ENCODE peak calls at places on chromosomes 13 and 19, in ten cellular contexts. N, C, J, Q, S, V, I, P, H and A are unnamed samples. For H3K27me3, the result is how much of the 10 kb centered on the place peaks cover.

GRCh38 chr13:29105779-29106178 is 285.6 kb downstream of the MTUS2 start:
- DNase-seq in N (no peak), C (no peak), J (no peak), Q (no peak), S (no peak), V (no peak), I (no peak), P (no peak), H (no peak), A (no peak)

GRCh38 chr13:104949840-104950805 is 1585.3 kb downstream of the EFNB2 start:
- DNase-seq in N (no peak), C (no peak), J (no peak), Q (no peak), S (no peak), V (peak), I (peak), P (no peak), H (no peak), A (no peak)

GRCh38 chr19:4014541-4015491 is 7.3 kb downstream of the PIAS4 start:
- DNase-seq in N (no peak), C (peak), J (peak), Q (peak), S (no peak), V (no peak), I (no peak), P (no peak), H (peak), A (no peak)

GRCh38 chr13:43573361-43573740 is 213.4 kb downstream of the ENOX1 start:
- DNase-seq in N (no peak), C (no peak), J (no peak), Q (no peak), S (no peak), V (peak), I (no peak), P (no peak), H (no peak), A (no peak)

GRCh38 chr19:5288347-5288739 is 52.3 kb downstream of the PTPRS start:
- DNase-seq in N (no peak), C (peak), J (no peak), Q (no peak), S (no peak), V (no peak), I (peak), P (no peak), H (peak), A (no peak)

GRCh38 chr19:33397536-33398360 is 24.2 kb downstream of the CEBPG start:
- DNase-seq in N (peak), C (no peak), J (peak), Q (no peak), S (peak), V (no peak), I (no peak), P (no peak), H (no peak), A (no peak)

GRCh38 chr19:3118232-3119070 is 17.4 kb upstream of the GNA15 start:
- DNase-seq in N (no peak), C (no peak), J (peak), Q (no peak), S (no peak), V (no peak), I (no peak), P (no peak), H (no peak), A (no peak)

GRCh38 chr19:50739132-50739746 is 16.1 kb downstream of the CLEC11A start:
- DNase-seq in N (no peak), C (no peak), J (no peak), Q (no peak), S (no peak), V (no peak), I (no peak), P (no peak), H (no peak), A (no peak)

GRCh38 chr19:56690668-56691067 is 19.1 kb upstream of the ZNF835 start:
- DNase-seq in N (no peak), C (no peak), J (no peak), Q (no peak), S (no peak), V (no peak), I (no peak), P (no peak), H (no peak), A (no peak)

GRCh38 chr19:34962945-34963530 is 991 bp downstream of the ZNF792 start:
- DNase-seq in N (no peak), C (peak), J (no peak), Q (peak), S (no peak), V (no peak), I (no peak), P (no peak), H (no peak), A (no peak)

GRCh38 chr19:13037718-13038117 is 42.4 kb downstream of the NFIX start:
- DNase-seq in N (no peak), C (no peak), J (no peak), Q (no peak), S (no peak), V (no peak), I (no peak), P (no peak), H (no peak), A (no peak)

GRCh38 chr13:45393941-45394570 is 24.1 kb downstream of the SLC25A30 start:
- DNase-seq in N (no peak), C (no peak), J (no peak), Q (no peak), S (no peak), V (peak), I (peak), P (peak), H (peak), A (no peak)

GRCh38 chr19:11023016-11023415 is 62.2 kb downstream of the SMARCA4 start:
- DNase-seq in N (no peak), C (no peak), J (no peak), Q (no peak), S (no peak), V (no peak), I (no peak), P (no peak), H (no peak), A (no peak)

GRCh38 chr13:111033172-111034133 is 81.7 kb upstream of the ARHGEF7 start:
- DNase-seq in N (no peak), C (no peak), J (no peak), Q (no peak), S (no peak), V (no peak), I (no peak), P (no peak), H (no peak), A (no peak)

GRCh38 chr19:5795382-5795919 is 4.5 kb upstream of the DUS3L start:
- DNase-seq in N (no peak), C (no peak), J (no peak), Q (no peak), S (no peak), V (no peak), I (no peak), P (no peak), H (no peak), A (no peak)

GRCh38 chr13:49454388-49455015 is 10.4 kb downstream of the SETDB2 start:
- DNase-seq in N (no peak), C (no peak), J (no peak), Q (no peak), S (no peak), V (no peak), I (peak), P (peak), H (no peak), A (peak)

GRCh38 chr19:30522359-30522758 is 150.2 kb downstream of the ZNF536 start:
- DNase-seq in N (no peak), C (no peak), J (no peak), Q (no peak), S (no peak), V (no peak), I (no peak), P (no peak), H (no peak), A (no peak)

GRCh38 chr13:97627566-97627965 is 193.6 kb downstream of the RAP2A start:
- DNase-seq in N (peak), C (peak), J (no peak), Q (peak), S (peak), V (peak), I (peak), P (no peak), H (no peak), A (no peak)

GRCh38 chr13:50130686-50131051 is 115.4 kb downstream of the KCNRG start:
- DNase-seq in N (no peak), C (no peak), J (peak), Q (peak), S (peak), V (peak), I (peak), P (peak), H (no peak), A (peak)

GRCh38 chr13:98879127-98879520 is 98.7 kb downstream of the DOCK9 start:
- DNase-seq in N (no peak), C (no peak), J (no peak), Q (no peak), S (no peak), V (no peak), I (no peak), P (no peak), H (no peak), A (no peak)

GRCh38 chr13:23087884-23088283 is 92.9 kb upstream of the SGCG start:
- DNase-seq in N (no peak), C (no peak), J (no peak), Q (peak), S (no peak), V (peak), I (peak), P (no peak), H (no peak), A (no peak)

GRCh38 chr19:1490020-1490310 is 185 bp downstream of the PCSK4 start:
- DNase-seq in N (no peak), C (no peak), J (no peak), Q (no peak), S (no peak), V (no peak), I (no peak), P (no peak), H (no peak), A (no peak)

GRCh38 chr19:38990949-38991697 is 15.6 kb upstream of the FBXO17 start:
- DNase-seq in N (no peak), C (no peak), J (no peak), Q (no peak), S (no peak), V (peak), I (no peak), P (no peak), H (no peak), A (no peak)

GRCh38 chr19:44515907-44516306 is 13.6 kb downstream of the CEACAM20 start:
- DNase-seq in N (no peak), C (no peak), J (no peak), Q (no peak), S (no peak), V (no peak), I (no peak), P (no peak), H (no peak), A (no peak)

GRCh38 chr19:44509478-44509877 is 9.2 kb upstream of the ZNF180 start:
- DNase-seq in N (no peak), C (no peak), J (no peak), Q (no peak), S (no peak), V (no peak), I (no peak), P (no peak), H (no peak), A (no peak)

GRCh38 chr19:44515031-44515430 is 14.4 kb downstream of the CEACAM20 start:
- DNase-seq in N (no peak), C (no peak), J (no peak), Q (no peak), S (no peak), V (no peak), I (no peak), P (no peak), H (no peak), A (no peak)

GRCh38 chr19:44517146-44517545 is 12.3 kb downstream of the CEACAM20 start:
- DNase-seq in N (no peak), C (no peak), J (no peak), Q (no peak), S (no peak), V (no peak), I (no peak), P (no peak), H (no peak), A (no peak)

GRCh38 chr19:44512326-44513298 is 12.3 kb upstream of the ZNF180 start:
- DNase-seq in N (no peak), C (no peak), J (no peak), Q (peak), S (no peak), V (peak), I (peak), P (no peak), H (no peak), A (no peak)
- TF ChIP-seq CTCF in N (peak), C (peak), J (peak), Q (no peak), S (no peak), V (peak), I (peak), P (peak), H (no peak), A (peak)

GRCh38 chr19:45933759-45934158 is 19.2 kb upstream of the NANOS2 start:
- DNase-seq in N (no peak), C (no peak), J (no peak), Q (no peak), S (no peak), V (no peak), I (no peak), P (no peak), H (no peak), A (no peak)
- H3K27me3 ChIP-seq in N (under half), C (under half), J (under half), Q (under half), S (under half), V (under half), I (under half), P (half or more), H (under half), A (under half)

GRCh38 chr19:17236831-17237543 is 8.7 kb downstream of the NR2F6 start:
- DNase-seq in N (no peak), C (no peak), J (no peak), Q (no peak), S (no peak), V (no peak), I (no peak), P (no peak), H (no peak), A (no peak)
- H3K4me3 ChIP-seq in N (no peak), C (no peak), J (no peak), Q (no peak), S (no peak), V (no peak), I (no peak), P (no peak), H (peak), A (no peak)

DNA sequence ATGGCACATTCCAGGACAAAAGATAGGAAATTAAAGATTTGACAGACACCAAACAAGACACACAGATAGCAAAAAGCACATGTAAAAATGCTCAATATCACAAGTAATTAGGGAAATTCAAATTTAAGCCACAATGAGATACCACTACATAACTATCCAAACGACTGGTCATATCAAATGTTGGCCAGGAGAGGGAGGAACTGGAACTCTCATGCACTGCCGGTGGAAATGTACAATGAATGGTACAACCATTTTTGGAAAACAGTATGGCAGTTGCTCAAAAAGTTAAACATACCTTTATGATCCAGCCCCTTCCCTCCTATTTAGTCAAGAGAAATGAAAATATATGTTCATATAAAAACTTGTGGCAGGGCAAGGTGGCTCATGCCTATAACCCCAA is 36.8 kb upstream of the CYP2S1 start:
- DNase-seq in N (no peak), C (no peak), J (no peak), Q (no peak), S (no peak), V (no peak), I (no peak), P (no peak), H (no peak), A (no peak)
- TF ChIP-seq CTCF in N (no peak), C (no peak), J (no peak), Q (no peak), S (no peak), V (peak), I (no peak), P (no peak), H (no peak), A (no peak)